ENCODE peak calls at places on chromosomes 5 and 9, in six cellular contexts. B is neuronal stem cell, F is T47D, G is COR-L47, V is tibial artery, A is HS-5. Q is an unnamed sample.

GRCh38 chr5:150001660-150002493 is 1.3 kb downstream of the HMGXB3 start:
- DNase-seq in V (no peak), A (peak), G (peak), B (peak), F (peak), Q (no peak)

GRCh38 chr9:35516481-35516880 is 26.6 kb downstream of the RUSC2 start:
- DNase-seq in V (no peak), G (no peak), A (peak), B (no peak), F (peak), Q (no peak)

GRCh38 chr5:131776451-131776850 is 20.4 kb downstream of the FNIP1 start:
- DNase-seq in G (no peak), F (no peak), A (no peak), V (no peak), B (no peak), Q (no peak)

GRCh38 chr9:110278080-110278707 is 21.9 kb upstream of the TXN start:
- DNase-seq in G (no peak), F (no peak), B (no peak), A (no peak), V (no peak), Q (no peak)

GRCh38 chr5:52867809-52868208 is 80.1 kb downstream of the ITGA1 start:
- DNase-seq in F (no peak), G (no peak), B (no peak), A (no peak), V (peak), Q (no peak)

GRCh38 chr5:142239394-142240159 is 85.2 kb downstream of the SPRY4 start:
- DNase-seq in B (no peak), G (no peak), V (no peak), F (peak), A (no peak), Q (no peak)

GRCh38 chr9:15834541-15834940 is 281.7 kb downstream of the CCDC171 start:
- DNase-seq in B (no peak), F (no peak), G (peak), V (no peak), A (no peak), Q (no peak)

GRCh38 chr9:95771556-95772280 is 103.8 kb upstream of the ERCC6L2 start:
- DNase-seq in F (no peak), G (no peak), B (peak), V (no peak), A (no peak), Q (no peak)

GRCh38 chr9:130313103-130313858 is 47.7 kb downstream of the HMCN2 start:
- DNase-seq in B (no peak), F (no peak), A (no peak), V (no peak), G (no peak), Q (no peak)

GRCh38 chr5:140432212-140432611 is 30.6 kb downstream of the ANKHD1 start:
- DNase-seq in G (no peak), V (no peak), B (no peak), A (no peak), F (no peak), Q (no peak)